ENCODE peak calls at places on chromosomes 1 and 21, in four cellular contexts. One of them, this sample, is unnamed.

GRCh38 chr1:108097057-108097456 is 103.1 kb downstream of the SLC25A24 start:
- DNase-seq in upper lobe of right lung: no peak
- DNase-seq in CD8-positive, alpha-beta T cell: no peak
- DNase-seq in pancreas: no peak
- DNase-seq in this sample: no peak

GRCh38 chr1:160704250-160704649 is 7.4 kb downstream of the CD48 start:
- DNase-seq in upper lobe of right lung: no peak
- DNase-seq in CD8-positive, alpha-beta T cell: no peak
- DNase-seq in pancreas: no peak
- DNase-seq in this sample: no peak

GRCh38 chr1:15273274-15273673 is 26.3 kb downstream of the FHAD1 start:
- DNase-seq in upper lobe of right lung: no peak
- DNase-seq in CD8-positive, alpha-beta T cell: no peak
- DNase-seq in pancreas: no peak
- DNase-seq in this sample: no peak

GRCh38 chr1:93433407-93433961 is 14.4 kb upstream of the FNBP1L start:
- DNase-seq in upper lobe of right lung: peak
- DNase-seq in CD8-positive, alpha-beta T cell: no peak
- DNase-seq in pancreas: peak
- DNase-seq in this sample: no peak

GRCh38 chr1:180888870-180889269 is 23.8 kb upstream of the KIAA1614 start:
- DNase-seq in upper lobe of right lung: no peak
- DNase-seq in CD8-positive, alpha-beta T cell: no peak
- DNase-seq in pancreas: no peak
- DNase-seq in this sample: no peak

GRCh38 chr1:56868761-56869160 is 14.2 kb downstream of the C8A start:
- DNase-seq in upper lobe of right lung: no peak
- DNase-seq in CD8-positive, alpha-beta T cell: no peak
- DNase-seq in pancreas: no peak
- DNase-seq in this sample: no peak

GRCh38 chr1:224435318-224435763 is 744 bp upstream of the WDR26 start:
- DNase-seq in upper lobe of right lung: no peak
- DNase-seq in CD8-positive, alpha-beta T cell: no peak
- DNase-seq in pancreas: no peak
- DNase-seq in this sample: no peak

GRCh38 chr1:111334169-111334568 is 43.5 kb downstream of the CHIA start:
- DNase-seq in upper lobe of right lung: no peak
- DNase-seq in CD8-positive, alpha-beta T cell: peak
- DNase-seq in pancreas: no peak
- DNase-seq in this sample: no peak

GRCh38 chr1:245475961-245476522 is 321.3 kb downstream of the KIF26B start:
- DNase-seq in upper lobe of right lung: no peak
- DNase-seq in CD8-positive, alpha-beta T cell: no peak
- DNase-seq in pancreas: no peak
- DNase-seq in this sample: no peak

GRCh38 chr1:1230656-1231399 is 973 bp downstream of the SDF4 start:
- DNase-seq in upper lobe of right lung: no peak
- DNase-seq in CD8-positive, alpha-beta T cell: no peak
- DNase-seq in pancreas: no peak
- DNase-seq in this sample: peak

GRCh38 chr1:186708578-186709203 is 28.5 kb upstream of the PTGS2 start:
- DNase-seq in upper lobe of right lung: no peak
- DNase-seq in CD8-positive, alpha-beta T cell: no peak
- DNase-seq in pancreas: no peak
- DNase-seq in this sample: no peak

GRCh38 chr1:56434025-56434424 is 145.3 kb downstream of the PLPP3 start:
- DNase-seq in upper lobe of right lung: no peak
- DNase-seq in CD8-positive, alpha-beta T cell: no peak
- DNase-seq in pancreas: no peak
- DNase-seq in this sample: no peak

GRCh38 chr1:242523282-242523967 is 1.1 kb downstream of the PLD5 start:
- DNase-seq in upper lobe of right lung: no peak
- DNase-seq in CD8-positive, alpha-beta T cell: no peak
- DNase-seq in pancreas: no peak
- DNase-seq in this sample: no peak

GRCh38 chr1:9135145-9135836 is 6.4 kb upstream of the GPR157 start:
- DNase-seq in upper lobe of right lung: peak
- DNase-seq in CD8-positive, alpha-beta T cell: no peak
- DNase-seq in pancreas: peak
- DNase-seq in this sample: no peak

GRCh38 chr1:8409107-8409506 is 91.2 kb downstream of the SLC45A1 start:
- DNase-seq in upper lobe of right lung: no peak
- DNase-seq in CD8-positive, alpha-beta T cell: no peak
- DNase-seq in pancreas: no peak
- DNase-seq in this sample: no peak

GRCh38 chr1:39102537-39103320 is 76.6 kb downstream of the NDUFS5 start:
- DNase-seq in upper lobe of right lung: no peak
- DNase-seq in CD8-positive, alpha-beta T cell: peak
- DNase-seq in pancreas: no peak
- DNase-seq in this sample: no peak

GRCh38 chr1:118247593-118247992 is 62.6 kb upstream of the SPAG17 start:
- DNase-seq in upper lobe of right lung: no peak
- DNase-seq in CD8-positive, alpha-beta T cell: no peak
- DNase-seq in pancreas: no peak
- DNase-seq in this sample: no peak

GRCh38 chr1:17630048-17630830 is 90.7 kb downstream of the ARHGEF10L start:
- DNase-seq in upper lobe of right lung: peak
- DNase-seq in CD8-positive, alpha-beta T cell: no peak
- DNase-seq in pancreas: no peak
- DNase-seq in this sample: no peak

GRCh38 chr1:10646347-10646861 is 150.0 kb downstream of the CASZ1 start:
- DNase-seq in upper lobe of right lung: no peak
- DNase-seq in CD8-positive, alpha-beta T cell: no peak
- DNase-seq in pancreas: no peak
- DNase-seq in this sample: no peak

GRCh38 chr1:53295746-53296722 is 31.8 kb downstream of the LRP8 start:
- DNase-seq in upper lobe of right lung: peak
- DNase-seq in CD8-positive, alpha-beta T cell: no peak
- DNase-seq in pancreas: no peak
- DNase-seq in this sample: no peak

GRCh38 chr1:102595106-102595505 is 513.2 kb downstream of the COL11A1 start:
- DNase-seq in upper lobe of right lung: no peak
- DNase-seq in CD8-positive, alpha-beta T cell: no peak
- DNase-seq in pancreas: no peak
- DNase-seq in this sample: peak

GRCh38 chr1:47991698-47992097 is 5.5 kb downstream of the TRABD2B start:
- DNase-seq in upper lobe of right lung: no peak
- DNase-seq in CD8-positive, alpha-beta T cell: no peak
- DNase-seq in pancreas: no peak
- DNase-seq in this sample: no peak

GRCh38 chr1:87603636-87604035 is 275.0 kb downstream of the LMO4 start:
- DNase-seq in upper lobe of right lung: no peak
- DNase-seq in CD8-positive, alpha-beta T cell: no peak
- DNase-seq in pancreas: no peak
- DNase-seq in this sample: no peak

GRCh38 chr1:178541396-178541795 is 28.5 kb downstream of the TEX35 start:
- DNase-seq in upper lobe of right lung: no peak
- DNase-seq in CD8-positive, alpha-beta T cell: no peak
- DNase-seq in pancreas: no peak
- DNase-seq in this sample: no peak

DNA sequence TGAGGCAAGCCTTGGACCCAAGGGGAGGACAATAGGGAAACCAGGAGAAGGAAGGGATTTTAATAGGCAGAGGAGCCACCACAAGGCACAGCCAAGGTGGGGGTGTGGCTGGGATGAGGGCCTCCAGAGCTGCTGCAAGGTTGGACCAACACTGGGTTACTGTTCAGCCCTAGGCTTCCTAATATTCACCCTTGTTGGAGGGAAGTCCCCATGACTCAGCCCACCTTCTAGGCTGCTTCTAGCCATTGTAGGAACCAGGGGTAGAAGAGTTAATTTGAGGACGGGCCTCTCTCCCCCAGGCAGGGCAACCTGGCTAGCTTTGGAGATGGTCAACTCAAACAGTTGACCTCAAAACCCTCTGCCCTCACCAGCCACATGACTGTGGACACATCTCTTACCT is 59.5 kb downstream of the KCNN3 start:
- DNase-seq in upper lobe of right lung: no peak
- DNase-seq in CD8-positive, alpha-beta T cell: no peak
- DNase-seq in pancreas: no peak
- DNase-seq in this sample: no peak
- H3K4me3 ChIP-seq in upper lobe of right lung: no peak
- H3K4me3 ChIP-seq in CD8-positive, alpha-beta T cell: no peak
- H3K4me3 ChIP-seq in pancreas: no peak
- H3K4me3 ChIP-seq in this sample: no peak

GRCh38 chr1:43227138-43227836 is 42.5 kb upstream of the TMEM125 start:
- DNase-seq in upper lobe of right lung: peak
- DNase-seq in CD8-positive, alpha-beta T cell: peak
- DNase-seq in pancreas: peak
- DNase-seq in this sample: no peak

GRCh38 chr1:43221256-43221778 is 48.5 kb upstream of the TMEM125 start:
- DNase-seq in upper lobe of right lung: no peak
- DNase-seq in CD8-positive, alpha-beta T cell: no peak
- DNase-seq in pancreas: no peak
- DNase-seq in this sample: no peak

GRCh38 chr1:43222876-43223275 is 46.9 kb upstream of the TMEM125 start:
- DNase-seq in upper lobe of right lung: no peak
- DNase-seq in CD8-positive, alpha-beta T cell: no peak
- DNase-seq in pancreas: no peak
- DNase-seq in this sample: no peak

GRCh38 chr1:43229831-43230780 is 39.7 kb upstream of the TMEM125 start:
- DNase-seq in upper lobe of right lung: no peak
- DNase-seq in CD8-positive, alpha-beta T cell: no peak
- DNase-seq in pancreas: no peak
- DNase-seq in this sample: no peak

GRCh38 chr1:43225168-43225567 is 44.6 kb upstream of the TMEM125 start:
- DNase-seq in upper lobe of right lung: no peak
- DNase-seq in CD8-positive, alpha-beta T cell: no peak
- DNase-seq in pancreas: no peak
- DNase-seq in this sample: no peak
- TF ChIP-seq CTCF in upper lobe of right lung: no peak
- TF ChIP-seq CTCF in CD8-positive, alpha-beta T cell: no peak
- TF ChIP-seq CTCF in pancreas: no peak
- TF ChIP-seq CTCF in this sample: peak

DNA sequence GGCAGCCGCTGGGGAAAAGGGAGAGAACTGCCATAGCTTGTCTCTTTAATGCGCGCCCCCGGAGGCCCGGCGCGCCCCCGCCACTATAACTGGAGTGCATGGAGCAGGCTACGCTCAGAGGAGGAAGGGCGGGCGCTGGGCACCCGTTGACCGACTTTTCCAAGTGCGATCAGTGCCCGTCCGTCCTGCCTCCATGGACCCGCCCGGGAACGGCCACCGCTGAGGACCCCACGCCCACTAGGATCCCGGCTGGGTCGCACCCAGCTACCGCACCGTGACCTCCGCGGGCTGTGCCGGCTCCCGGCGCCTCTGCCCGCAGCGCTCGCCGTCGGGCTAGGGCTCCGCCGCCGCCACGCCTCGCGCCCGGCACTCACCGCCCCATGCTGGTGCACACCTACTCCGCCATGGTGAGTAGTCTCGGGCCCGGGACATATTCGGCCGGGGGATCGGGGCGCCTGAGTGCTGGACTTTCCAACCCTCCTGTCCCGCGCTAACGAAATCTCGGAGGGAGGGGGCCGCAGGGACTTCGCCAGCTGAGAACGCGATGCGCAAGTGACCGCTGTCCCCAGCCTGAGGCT is at the start of gene TFAP2E:
- DNase-seq in upper lobe of right lung: peak
- DNase-seq in CD8-positive, alpha-beta T cell: no peak
- DNase-seq in pancreas: peak
- DNase-seq in this sample: no peak
- H3K4me3 ChIP-seq in upper lobe of right lung: peak
- H3K4me3 ChIP-seq in CD8-positive, alpha-beta T cell: no peak
- H3K4me3 ChIP-seq in pancreas: peak
- H3K4me3 ChIP-seq in this sample: peak

GRCh38 chr1:218996362-218996761 is 177.3 kb upstream of the LYPLAL1 start:
- DNase-seq in upper lobe of right lung: no peak
- DNase-seq in CD8-positive, alpha-beta T cell: no peak
- DNase-seq in pancreas: no peak
- DNase-seq in this sample: no peak
- TF ChIP-seq CTCF in upper lobe of right lung: peak
- TF ChIP-seq CTCF in CD8-positive, alpha-beta T cell: no peak
- TF ChIP-seq CTCF in pancreas: no peak
- TF ChIP-seq CTCF in this sample: no peak

DNA sequence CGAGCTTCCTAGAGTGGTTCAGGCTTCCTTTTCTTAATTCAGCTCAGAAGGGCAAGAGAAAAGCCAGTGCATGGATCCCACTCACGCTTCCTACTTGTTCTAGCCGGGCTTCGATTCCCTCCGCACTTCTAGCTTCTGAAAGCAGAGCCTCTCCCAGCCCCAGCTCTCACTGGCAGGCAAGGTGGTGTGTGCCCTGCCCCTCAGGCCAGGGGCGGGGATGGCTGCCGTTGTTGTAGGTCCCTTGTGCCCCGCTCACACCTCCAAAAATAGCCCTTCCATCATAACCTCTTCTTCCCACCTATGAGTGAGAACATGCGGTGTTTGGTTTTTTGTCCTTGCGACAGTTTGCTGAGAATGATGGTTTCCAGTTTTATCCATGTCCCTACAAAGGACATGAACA is 31.6 kb downstream of the BACE2 start:
- DNase-seq in upper lobe of right lung: no peak
- DNase-seq in CD8-positive, alpha-beta T cell: no peak
- DNase-seq in pancreas: no peak
- DNase-seq in this sample: no peak
- H3K4me3 ChIP-seq in upper lobe of right lung: no peak
- H3K4me3 ChIP-seq in CD8-positive, alpha-beta T cell: no peak
- H3K4me3 ChIP-seq in pancreas: no peak
- H3K4me3 ChIP-seq in this sample: no peak

GRCh38 chr1:119647734-119648619 is at the start of gene ZNF697:
- DNase-seq in upper lobe of right lung: peak
- DNase-seq in CD8-positive, alpha-beta T cell: peak
- DNase-seq in pancreas: peak
- DNase-seq in this sample: peak
- TF ChIP-seq CTCF in upper lobe of right lung: peak
- TF ChIP-seq CTCF in CD8-positive, alpha-beta T cell: no peak
- TF ChIP-seq CTCF in pancreas: no peak
- TF ChIP-seq CTCF in this sample: peak